ENCODE peak calls at places on chromosomes 12 and 14, in seven cellular contexts. Q is IMR-90, N is gastrocnemius medialis, T is body of pancreas, C is MM.1S, Z is foreskin fibroblast, X is stomach. P is an unnamed sample.

GRCh38 chr12:85733441-85733840 is 102.8 kb downstream of the RASSF9 start:
- DNase-seq in X (no peak), T (no peak), C (no peak), Q (peak), Z (peak), N (no peak), P (no peak)

GRCh38 chr14:77024171-77024627 is 4.3 kb downstream of the IRF2BPL start:
- DNase-seq in Q (peak), T (peak), X (no peak), Z (no peak), C (peak), N (peak), P (peak)

GRCh38 chr14:30885840-30886740 is 11.7 kb downstream of the COCH start:
- DNase-seq in T (no peak), Z (no peak), N (no peak), Q (peak), X (no peak), C (no peak), P (no peak)

GRCh38 chr12:110546339-110546738 is 36.8 kb downstream of the PPTC7 start:
- DNase-seq in N (no peak), Q (peak), X (no peak), Z (peak), C (no peak), T (no peak), P (no peak)

GRCh38 chr12:12927211-12928079 is 24.5 kb downstream of the GPRC5D start:
- DNase-seq in T (peak), Z (no peak), N (peak), X (peak), C (no peak), Q (peak), P (peak)

GRCh38 chr12:92519284-92519683 is 183.5 kb upstream of the PLEKHG7 start:
- DNase-seq in C (no peak), N (no peak), Z (no peak), T (no peak), X (no peak), Q (no peak), P (no peak)

GRCh38 chr14:85934886-85935254 is 404.9 kb downstream of the FLRT2 start:
- DNase-seq in Z (no peak), N (no peak), X (no peak), T (no peak), C (peak), Q (no peak), P (no peak)

GRCh38 chr12:114004402-114004801 is 38.3 kb upstream of the RBM19 start:
- DNase-seq in N (no peak), T (no peak), C (no peak), X (no peak), Q (no peak), Z (no peak), P (no peak)

GRCh38 chr12:45833401-45833800 is 103.9 kb downstream of the ARID2 start:
- DNase-seq in X (no peak), Q (no peak), T (no peak), N (no peak), C (no peak), Z (no peak), P (no peak)

GRCh38 chr12:99611117-99611516 is 36.4 kb upstream of the GARIN6 start:
- DNase-seq in Z (no peak), Q (no peak), T (no peak), C (no peak), X (no peak), N (no peak), P (no peak)

GRCh38 chr12:79294590-79294989 is 396.2 kb downstream of the PAWR start:
- DNase-seq in C (no peak), T (no peak), X (no peak), Z (no peak), Q (no peak), N (no peak), P (no peak)

GRCh38 chr12:49941556-49942511 is 8.7 kb upstream of the AQP2 start:
- DNase-seq in Z (no peak), N (no peak), C (no peak), T (no peak), Q (no peak), X (no peak), P (no peak)

GRCh38 chr12:108821407-108822397 is 35.7 kb downstream of the SSH1 start:
- DNase-seq in N (no peak), X (no peak), T (no peak), C (no peak), Z (peak), Q (peak), P (no peak)

GRCh38 chr12:108896817-108897216 is 16.9 kb downstream of the DAO start:
- DNase-seq in N (no peak), Z (no peak), T (no peak), C (no peak), Q (no peak), X (no peak), P (no peak)

GRCh38 chr14:38254565-38255407 is 1.1 kb downstream of the CLEC14A start:
- DNase-seq in N (no peak), T (no peak), Z (no peak), X (peak), Q (no peak), C (no peak), P (no peak)

GRCh38 chr14:78933948-78934524 is 763.9 kb downstream of the NRXN3 start:
- DNase-seq in C (no peak), Z (peak), X (no peak), N (no peak), T (no peak), Q (peak), P (no peak)

GRCh38 chr14:69346710-69347109 is 51.4 kb downstream of the ERH start:
- DNase-seq in C (no peak), X (peak), N (no peak), Q (no peak), T (peak), Z (no peak), P (peak)

GRCh38 chr14:53002576-53002975 is 51.7 kb upstream of the FERMT2 start:
- DNase-seq in X (no peak), C (no peak), N (no peak), Q (peak), Z (no peak), T (no peak), P (no peak)

GRCh38 chr14:51342226-51342625 is 102.2 kb downstream of the TMX1 start:
- DNase-seq in Z (no peak), X (no peak), T (no peak), C (no peak), N (no peak), Q (peak), P (no peak)

GRCh38 chr14:105411017-105411941 is 8.3 kb upstream of the MTA1 start:
- DNase-seq in T (peak), N (no peak), Q (peak), X (peak), Z (peak), C (no peak), P (no peak)

GRCh38 chr12:4664111-4664510 is 15.2 kb downstream of the NDUFA9 start:
- DNase-seq in Z (peak), Q (peak), C (no peak), X (no peak), N (no peak), T (no peak), P (no peak)

GRCh38 chr12:47839214-47839613 is 19.5 kb upstream of the HDAC7 start:
- DNase-seq in T (no peak), Q (no peak), Z (no peak), N (no peak), C (no peak), X (no peak), P (no peak)

GRCh38 chr12:2627343-2628191 is 167.2 kb upstream of the FKBP4 start:
- DNase-seq in X (peak), C (no peak), T (no peak), N (no peak), Q (no peak), Z (no peak), P (no peak)

GRCh38 chr12:110262442-110263388 is 18.3 kb upstream of the ATP2A2 start:
- DNase-seq in Q (peak), C (no peak), X (no peak), T (no peak), Z (no peak), N (peak), P (no peak)

GRCh38 chr12:84637926-84638325 is 274.7 kb downstream of the SLC6A15 start:
- DNase-seq in N (no peak), T (no peak), Q (peak), C (no peak), X (no peak), Z (peak), P (no peak)

GRCh38 chr12:3770891-3771290 is 18.0 kb upstream of the CRACR2A start:
- DNase-seq in T (no peak), Z (peak), X (no peak), C (no peak), N (no peak), Q (peak), P (no peak)

GRCh38 chr12:108643941-108644742 is 10.4 kb upstream of the SELPLG start:
- DNase-seq in Q (no peak), X (no peak), N (peak), Z (no peak), C (no peak), T (no peak), P (no peak)

GRCh38 chr14:95683793-95684192 is 2.4 kb upstream of the TCL1B start:
- DNase-seq in Q (no peak), C (peak), X (peak), Z (no peak), T (peak), N (no peak), P (peak)

GRCh38 chr12:1131811-1132224 is 140.8 kb downstream of the ERC1 start:
- DNase-seq in C (peak), T (peak), N (no peak), Z (no peak), X (peak), Q (no peak), P (no peak)

GRCh38 chr14:92654206-92654901 is 94.1 kb downstream of the LGMN start:
- DNase-seq in T (no peak), N (no peak), X (no peak), Z (no peak), Q (no peak), C (no peak), P (no peak)

GRCh38 chr14:99035712-99036593 is 236.0 kb downstream of the BCL11B start:
- DNase-seq in Z (peak), N (peak), X (peak), T (peak), C (no peak), Q (peak), P (peak)

GRCh38 chr14:99038401-99038800 is 233.6 kb downstream of the BCL11B start:
- DNase-seq in N (no peak), C (no peak), X (peak), Q (no peak), T (no peak), Z (no peak), P (no peak)

GRCh38 chr14:103102689-103103260 is 8.2 kb downstream of the EXOC3L4 start:
- DNase-seq in Z (no peak), X (no peak), N (no peak), C (no peak), Q (no peak), T (no peak), P (no peak)

GRCh38 chr14:68050177-68050576 is 230.6 kb downstream of the RAD51B start:
- DNase-seq in Z (no peak), T (no peak), N (no peak), X (no peak), Q (no peak), C (no peak), P (no peak)

GRCh38 chr14:22926316-22926715 is 2.9 kb downstream of the PRMT5 start:
- DNase-seq in Z (no peak), X (no peak), C (no peak), T (no peak), N (no peak), Q (peak), P (peak)

GRCh38 chr14:85317491-85318021 is 212.4 kb upstream of the FLRT2 start:
- DNase-seq in X (no peak), Q (peak), T (no peak), C (no peak), N (no peak), Z (peak), P (no peak)

GRCh38 chr12:42027537-42027936 is 117.1 kb downstream of the GXYLT1 start:
- DNase-seq in X (no peak), Z (no peak), T (no peak), Q (no peak), N (no peak), C (no peak), P (no peak)

GRCh38 chr12:42031847-42032564 is 112.7 kb downstream of the GXYLT1 start:
- DNase-seq in N (no peak), X (no peak), Q (no peak), C (no peak), Z (no peak), T (no peak), P (no peak)

GRCh38 chr12:42030588-42030987 is 114.1 kb downstream of the GXYLT1 start:
- DNase-seq in C (no peak), X (no peak), Z (no peak), N (no peak), T (no peak), Q (no peak), P (no peak)
- TF ChIP-seq CTCF in C (no peak), X (no peak), Z (no peak), N (no peak), T (no peak), Q (no peak), P (no peak)

GRCh38 chr14:66746316-66747006 is 238.5 kb downstream of the GPHN start:
- DNase-seq in C (peak), T (peak), Z (peak), Q (peak), N (no peak), X (no peak), P (no peak)
- TF ChIP-seq CTCF in C (peak), T (peak), Z (peak), Q (peak), N (peak), X (peak), P (peak)

GRCh38 chr14:73591690-73592448 is at the start of gene ACOT4:
- DNase-seq in X (peak), N (no peak), C (no peak), Q (peak), T (peak), Z (peak), P (peak)
- TF ChIP-seq CTCF in X (peak), N (no peak), C (no peak), Q (no peak), T (no peak), Z (no peak), P (peak)

GRCh38 chr12:76878045-76878898 is 547 bp downstream of the CSRP2 start:
- DNase-seq in C (peak), T (peak), X (no peak), Q (no peak), Z (no peak), N (no peak), P (peak)
- TF ChIP-seq CTCF in C (peak), T (no peak), X (no peak), Q (peak), Z (no peak), N (peak), P (no peak)

GRCh38 chr14:54979039-54979438 is 47.9 kb downstream of the WDHD1 start:
- DNase-seq in X (no peak), T (no peak), N (no peak), Q (no peak), Z (no peak), C (no peak), P (no peak)

GRCh38 chr14:54985156-54985555 is 41.7 kb downstream of the WDHD1 start:
- DNase-seq in Q (no peak), Z (no peak), C (no peak), X (no peak), N (no peak), T (no peak), P (no peak)

GRCh38 chr14:54976316-54976715 is 50.6 kb downstream of the WDHD1 start:
- DNase-seq in N (no peak), X (no peak), Z (peak), T (no peak), Q (peak), C (no peak), P (no peak)

GRCh38 chr14:54975856-54976255 is 51.0 kb downstream of the WDHD1 start:
- DNase-seq in Q (no peak), Z (no peak), C (no peak), X (no peak), T (no peak), N (no peak), P (no peak)

DNA sequence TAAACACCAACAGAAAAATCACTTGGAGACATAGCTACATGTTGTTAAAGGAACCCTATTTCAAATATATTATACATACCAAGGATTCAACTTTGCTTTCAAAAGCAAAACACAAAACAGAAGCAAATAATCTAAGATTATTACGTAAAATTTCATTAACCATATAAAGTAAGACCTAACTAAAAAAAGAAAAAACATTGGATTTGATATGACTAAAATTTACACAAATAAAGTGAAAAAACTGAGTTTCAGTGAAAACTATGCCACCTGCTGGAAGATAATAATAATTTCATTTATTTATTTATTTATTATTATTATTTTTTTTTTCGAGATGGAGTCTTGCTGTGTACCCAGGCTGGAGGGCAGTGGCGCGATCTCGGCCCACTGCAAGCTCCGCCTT is 45.2 kb downstream of the WDHD1 start:
- DNase-seq in C (no peak), T (no peak), N (no peak), Q (peak), X (no peak), Z (no peak), P (no peak)
- TF ChIP-seq CTCF in C (no peak), T (no peak), N (no peak), Q (peak), X (no peak), Z (no peak), P (no peak)

DNA sequence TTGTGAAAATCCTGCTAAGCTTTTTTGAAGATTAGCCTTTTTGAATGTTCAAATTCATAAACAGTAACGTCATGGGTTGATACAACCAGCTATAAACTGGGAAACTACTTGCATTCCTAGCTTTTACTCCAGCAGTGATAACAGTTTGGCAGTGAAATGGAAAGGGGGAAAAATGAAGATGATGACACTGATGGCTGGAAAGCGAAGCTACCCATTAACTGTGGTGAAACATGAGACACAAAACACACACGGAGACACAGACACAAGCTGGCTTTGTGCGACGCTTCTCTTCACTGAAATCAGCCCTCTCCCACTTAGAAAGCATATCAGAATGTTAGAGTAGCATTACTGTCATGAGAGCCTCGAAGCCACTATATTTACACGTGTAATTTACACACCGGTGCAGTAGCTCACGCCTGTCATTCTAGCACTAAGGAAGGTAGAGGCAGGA is 15.7 kb downstream of the VPS37B start:
- DNase-seq in Z (no peak), C (no peak), Q (peak), T (no peak), N (no peak), X (no peak), P (no peak)
- TF ChIP-seq CTCF in Z (no peak), C (no peak), Q (no peak), T (no peak), N (no peak), X (no peak), P (no peak)

GRCh38 chr14:73283592-73284379 is 46.5 kb downstream of the PAPLN start:
- DNase-seq in X (no peak), Q (peak), C (no peak), T (no peak), Z (no peak), N (no peak), P (no peak)
- TF ChIP-seq CTCF in X (no peak), Q (peak), C (no peak), T (no peak), Z (peak), N (no peak), P (no peak)

GRCh38 chr14:54805080-54805479 is 97.5 kb downstream of the GCH1 start:
- DNase-seq in X (no peak), Z (no peak), C (no peak), Q (no peak), T (no peak), N (no peak), P (no peak)

GRCh38 chr14:54804720-54805060 is 97.9 kb downstream of the GCH1 start:
- DNase-seq in N (no peak), Z (no peak), C (no peak), Q (no peak), T (no peak), X (no peak), P (no peak)

GRCh38 chr14:54806616-54807015 is 96.0 kb downstream of the GCH1 start:
- DNase-seq in N (no peak), Q (no peak), C (no peak), Z (no peak), X (no peak), T (no peak), P (no peak)

GRCh38 chr14:54803926-54804719 is 98.5 kb downstream of the GCH1 start:
- DNase-seq in C (no peak), Z (no peak), X (no peak), Q (no peak), N (no peak), T (no peak), P (no peak)

DNA sequence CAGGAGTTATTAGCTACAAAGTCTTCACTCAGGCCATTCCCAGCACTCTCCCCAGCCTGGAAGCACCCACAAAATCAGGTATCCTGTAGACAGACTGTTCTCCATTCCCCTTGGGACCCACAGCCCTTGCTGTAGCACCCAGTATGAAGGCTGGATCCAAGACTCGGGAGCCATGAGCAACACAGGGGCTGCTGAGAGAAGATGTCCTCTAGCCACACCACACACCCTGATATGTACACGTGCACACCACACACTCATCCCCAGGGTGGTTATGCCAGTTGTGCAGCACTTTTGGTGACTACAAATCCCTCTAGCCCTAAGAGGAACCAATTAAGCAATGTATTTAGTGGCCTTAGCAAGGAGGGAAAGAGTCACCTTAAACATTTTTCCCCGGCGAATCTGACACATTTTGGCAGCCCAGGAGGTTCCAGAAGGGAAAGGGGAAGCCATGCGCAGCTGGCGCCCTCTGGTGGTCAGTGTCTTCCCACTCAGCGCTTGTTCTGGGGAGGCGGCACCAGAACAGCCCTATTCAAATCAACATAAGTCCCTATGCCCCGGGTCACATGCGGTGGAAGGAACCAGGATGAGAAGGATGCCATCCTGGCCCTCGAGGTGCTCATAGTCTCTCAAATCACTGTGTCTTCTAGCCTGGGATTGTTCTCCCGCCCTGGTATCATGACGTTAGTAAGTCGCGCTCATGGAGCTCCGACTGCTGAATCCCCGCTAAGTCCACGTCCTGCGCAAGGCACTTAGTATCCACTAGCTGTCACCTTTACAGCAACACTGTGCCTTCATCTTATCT is 96.9 kb downstream of the GCH1 start:
- DNase-seq in C (peak), X (peak), Q (peak), N (peak), Z (peak), T (peak), P (peak)
- TF ChIP-seq CTCF in C (peak), X (peak), Q (peak), N (peak), Z (peak), T (peak), P (peak)

P was measured in colonic mucosa.